ENCODE peak calls at places on chromosomes 13 and 19, in nine cellular contexts. One of them, this sample, is unnamed.
A peak's percentile ranks its signal among the peaks of the same experiment; 100 is the strongest.

GRCh38 chr19:46000497-46001246 is 5.4 kb downstream of the CCDC61 start:
- DNase-seq in OCI-LY7: peak; percentile 81
- DNase-seq in small intestine: peak; percentile 69
- DNase-seq in osteoblast: no peak
- DNase-seq in uterus: no peak
- DNase-seq in upper lobe of right lung: peak; percentile 83
- DNase-seq in heart left ventricle: peak; percentile 63
- DNase-seq in adrenal gland: peak; percentile 44
- DNase-seq in PC-3: no peak
- DNase-seq in this sample: peak; percentile 69

GRCh38 chr13:42396501-42396900 is 124.5 kb downstream of the AKAP11 start:
- DNase-seq in upper lobe of right lung: no peak
- DNase-seq in uterus: no peak
- DNase-seq in OCI-LY7: no peak
- DNase-seq in adrenal gland: no peak
- DNase-seq in osteoblast: peak; percentile 72
- DNase-seq in heart left ventricle: no peak
- DNase-seq in PC-3: peak; percentile 7
- DNase-seq in small intestine: no peak
- DNase-seq in this sample: no peak

GRCh38 chr13:93023929-93024328 is 202.7 kb upstream of the GPC6 start:
- DNase-seq in upper lobe of right lung: no peak
- DNase-seq in PC-3: no peak
- DNase-seq in uterus: no peak
- DNase-seq in adrenal gland: no peak
- DNase-seq in osteoblast: no peak
- DNase-seq in heart left ventricle: no peak
- DNase-seq in OCI-LY7: no peak
- DNase-seq in small intestine: no peak
- DNase-seq in this sample: no peak

GRCh38 chr19:44582581-44583265 is 30.6 kb upstream of the IGSF23 start:
- DNase-seq in PC-3: peak; percentile 37
- DNase-seq in upper lobe of right lung: peak; percentile 71
- DNase-seq in OCI-LY7: peak; percentile 6
- DNase-seq in adrenal gland: peak; percentile 46
- DNase-seq in uterus: no peak
- DNase-seq in heart left ventricle: no peak
- DNase-seq in osteoblast: no peak
- DNase-seq in small intestine: peak; percentile 39
- DNase-seq in this sample: peak; percentile 55

GRCh38 chr19:44647144-44647543 is 3.4 kb downstream of the PVR start:
- DNase-seq in small intestine: no peak
- DNase-seq in heart left ventricle: no peak
- DNase-seq in PC-3: no peak
- DNase-seq in uterus: no peak
- DNase-seq in upper lobe of right lung: no peak
- DNase-seq in OCI-LY7: no peak
- DNase-seq in adrenal gland: no peak
- DNase-seq in osteoblast: no peak
- DNase-seq in this sample: no peak

GRCh38 chr19:29378543-29379105 is 147.2 kb upstream of the VSTM2B start:
- DNase-seq in upper lobe of right lung: no peak
- DNase-seq in PC-3: no peak
- DNase-seq in OCI-LY7: no peak
- DNase-seq in uterus: no peak
- DNase-seq in small intestine: no peak
- DNase-seq in heart left ventricle: no peak
- DNase-seq in osteoblast: no peak
- DNase-seq in adrenal gland: no peak
- DNase-seq in this sample: no peak

GRCh38 chr13:21987793-21988192 is 316.9 kb downstream of the FGF9 start:
- DNase-seq in OCI-LY7: no peak
- DNase-seq in small intestine: no peak
- DNase-seq in uterus: no peak
- DNase-seq in upper lobe of right lung: no peak
- DNase-seq in adrenal gland: no peak
- DNase-seq in PC-3: no peak
- DNase-seq in heart left ventricle: no peak
- DNase-seq in osteoblast: no peak
- DNase-seq in this sample: no peak

GRCh38 chr19:4534836-4535658 is at the start of gene PLIN5:
- DNase-seq in heart left ventricle: peak; percentile 89
- DNase-seq in upper lobe of right lung: peak; percentile 93
- DNase-seq in OCI-LY7: peak; percentile 69
- DNase-seq in small intestine: peak; percentile 28
- DNase-seq in adrenal gland: peak; percentile 83
- DNase-seq in osteoblast: peak; percentile 96
- DNase-seq in PC-3: peak; percentile 83
- DNase-seq in uterus: peak; percentile 55
- DNase-seq in this sample: peak; percentile 84

GRCh38 chr13:49354719-49355118 is 89.1 kb downstream of the CAB39L start:
- DNase-seq in heart left ventricle: no peak
- DNase-seq in upper lobe of right lung: no peak
- DNase-seq in PC-3: no peak
- DNase-seq in uterus: no peak
- DNase-seq in adrenal gland: no peak
- DNase-seq in osteoblast: no peak
- DNase-seq in OCI-LY7: no peak
- DNase-seq in small intestine: no peak
- DNase-seq in this sample: no peak

GRCh38 chr19:18385675-18386542 is at the start of gene GDF15:
- DNase-seq in osteoblast: peak; percentile 94
- DNase-seq in PC-3: peak; percentile 50
- DNase-seq in small intestine: peak; percentile 92
- DNase-seq in adrenal gland: no peak
- DNase-seq in uterus: peak; percentile 56
- DNase-seq in upper lobe of right lung: peak; percentile 94
- DNase-seq in heart left ventricle: peak; percentile 76
- DNase-seq in OCI-LY7: peak; percentile 42
- DNase-seq in this sample: peak; percentile 96

GRCh38 chr19:12703056-12703455 is 6.6 kb upstream of the FBXW9 start:
- DNase-seq in small intestine: no peak
- DNase-seq in PC-3: peak; percentile 52
- DNase-seq in adrenal gland: no peak
- DNase-seq in osteoblast: peak; percentile 95
- DNase-seq in upper lobe of right lung: no peak
- DNase-seq in heart left ventricle: no peak
- DNase-seq in uterus: no peak
- DNase-seq in OCI-LY7: peak; percentile 83
- DNase-seq in this sample: no peak

GRCh38 chr13:114146173-114146572 is 13.8 kb upstream of the RASA3 start:
- DNase-seq in upper lobe of right lung: peak; percentile 51
- DNase-seq in small intestine: no peak
- DNase-seq in PC-3: no peak
- DNase-seq in uterus: no peak
- DNase-seq in OCI-LY7: no peak
- DNase-seq in adrenal gland: no peak
- DNase-seq in osteoblast: no peak
- DNase-seq in heart left ventricle: no peak
- DNase-seq in this sample: no peak

DNA sequence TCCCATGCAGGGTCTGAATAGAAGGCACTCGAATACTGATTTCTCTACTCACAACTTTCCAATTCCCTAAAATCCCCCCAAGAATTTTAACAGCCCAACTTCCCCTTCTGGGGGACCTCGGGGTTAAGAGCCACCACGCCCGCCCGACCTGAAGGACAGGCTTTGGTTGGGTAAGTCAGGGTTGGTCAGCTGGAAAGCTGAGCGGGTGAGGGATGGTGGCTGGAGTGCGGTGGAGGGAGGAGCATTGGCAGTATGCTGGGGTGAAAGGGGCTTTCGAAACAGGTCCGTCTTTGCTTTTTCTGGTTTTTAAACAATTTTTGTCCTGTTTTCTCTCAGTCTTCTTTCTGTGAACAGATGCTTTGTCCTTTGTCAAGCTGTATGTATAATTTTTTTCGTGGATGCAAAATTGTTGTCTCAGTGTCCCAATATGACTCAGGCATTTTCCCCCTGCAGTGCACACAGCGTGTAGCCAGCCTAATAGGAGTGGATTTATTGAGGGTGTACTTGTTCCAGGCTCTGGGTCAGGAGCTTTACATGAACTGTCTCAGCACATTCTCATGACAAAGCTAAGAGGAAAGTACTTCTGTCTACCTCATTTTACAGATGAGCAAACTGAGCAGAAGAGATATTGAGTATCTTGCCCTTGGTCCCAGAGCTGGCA is 50.9 kb downstream of the STK24 start:
- DNase-seq in PC-3: no peak
- DNase-seq in heart left ventricle: no peak
- DNase-seq in osteoblast: no peak
- DNase-seq in adrenal gland: no peak
- DNase-seq in OCI-LY7: no peak
- DNase-seq in upper lobe of right lung: peak; percentile 58
- DNase-seq in uterus: no peak
- DNase-seq in small intestine: no peak
- DNase-seq in this sample: no peak
- H3K27ac ChIP-seq in PC-3: no peak overlapping the region
- H3K27ac ChIP-seq in heart left ventricle: no peak overlapping the region
- H3K27ac ChIP-seq in osteoblast: no peak overlapping the region
- H3K27ac ChIP-seq in adrenal gland: no peak overlapping the region
- H3K27ac ChIP-seq in OCI-LY7: no peak overlapping the region
- H3K27ac ChIP-seq in upper lobe of right lung: no peak overlapping the region
- H3K27ac ChIP-seq in uterus: no peak overlapping the region
- H3K27ac ChIP-seq in small intestine: no peak overlapping the region
- H3K27ac ChIP-seq in this sample: no peak overlapping the region

DNA sequence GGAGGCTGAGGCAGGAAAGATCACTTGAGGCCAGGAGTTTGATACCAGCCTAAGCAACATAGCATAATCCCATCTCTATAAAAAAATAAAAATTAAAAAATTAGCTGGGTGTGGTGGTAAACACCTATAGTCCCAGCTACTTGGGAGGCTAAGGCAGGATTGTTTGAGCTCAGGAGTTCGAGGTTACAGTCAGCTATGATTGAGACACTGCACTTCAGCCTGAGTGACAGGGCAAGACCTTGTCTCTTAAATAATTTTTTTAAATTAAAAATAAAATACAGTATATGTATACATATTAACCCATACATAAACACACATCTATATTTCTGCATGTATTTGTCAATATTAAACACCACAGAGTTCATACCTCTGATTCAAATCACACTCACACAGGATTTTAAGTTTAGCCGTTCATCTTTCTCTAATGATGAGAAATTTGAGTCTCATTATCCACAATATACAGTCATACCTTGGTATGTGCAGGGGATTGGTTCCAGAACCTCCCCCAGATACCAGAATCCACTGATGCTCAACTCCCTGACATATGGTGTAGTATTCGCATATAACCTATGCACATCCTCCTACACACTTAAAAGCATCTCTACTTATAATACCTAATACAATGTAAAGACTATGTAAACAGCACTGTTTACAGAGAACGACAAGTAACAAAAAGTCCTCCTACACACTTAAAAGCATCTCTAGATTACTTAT is 44.7 kb downstream of the PSPC1 start:
- DNase-seq in heart left ventricle: no peak
- DNase-seq in adrenal gland: no peak
- DNase-seq in uterus: no peak
- DNase-seq in PC-3: no peak
- DNase-seq in upper lobe of right lung: no peak
- DNase-seq in OCI-LY7: no peak
- DNase-seq in osteoblast: no peak
- DNase-seq in small intestine: no peak
- DNase-seq in this sample: no peak
- H3K36me3 ChIP-seq in heart left ventricle: peaks cover 77% of the 10 kb centered on the region
- H3K36me3 ChIP-seq in adrenal gland: peaks cover 22% of the 10 kb centered on the region
- H3K36me3 ChIP-seq in uterus: no peaks in the 10 kb centered on the region
- H3K36me3 ChIP-seq in PC-3: peaks cover 61% of the 10 kb centered on the region
- H3K36me3 ChIP-seq in upper lobe of right lung: peaks cover 64% of the 10 kb centered on the region
- H3K36me3 ChIP-seq in OCI-LY7: peaks cover 93% of the 10 kb centered on the region
- H3K36me3 ChIP-seq in osteoblast: peaks cover 39% of the 10 kb centered on the region
- H3K36me3 ChIP-seq in small intestine: peaks cover 5% of the 10 kb centered on the region
- H3K36me3 ChIP-seq in this sample: no peaks in the 10 kb centered on the region

DNA sequence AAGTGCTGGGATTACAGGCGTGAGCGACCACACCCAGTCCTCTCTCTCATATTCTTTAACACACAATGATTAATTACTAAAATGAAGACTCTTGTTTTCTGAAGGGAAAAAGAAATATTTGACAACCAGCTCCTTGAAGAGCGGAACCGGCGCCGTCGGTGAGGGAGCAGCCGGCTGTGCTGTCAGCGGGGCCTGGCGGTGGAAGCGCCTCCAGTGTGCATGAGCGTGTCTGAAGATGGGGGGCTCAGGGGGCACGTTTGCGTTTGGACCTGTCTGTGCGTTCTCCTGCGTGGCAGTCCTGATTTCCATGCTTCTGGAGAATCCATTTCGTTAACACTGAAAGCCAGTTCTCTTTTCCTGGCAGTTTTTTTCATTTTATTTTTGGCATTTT is 7.3 kb upstream of the NDUFS7 start:
- DNase-seq in osteoblast: no peak
- DNase-seq in upper lobe of right lung: no peak
- DNase-seq in uterus: no peak
- DNase-seq in adrenal gland: no peak
- DNase-seq in heart left ventricle: no peak
- DNase-seq in small intestine: no peak
- DNase-seq in OCI-LY7: no peak
- DNase-seq in PC-3: no peak
- DNase-seq in this sample: no peak
- H3K4me1 ChIP-seq in osteoblast: no peaks in the 10 kb centered on the region
- H3K4me1 ChIP-seq in upper lobe of right lung: no peaks in the 10 kb centered on the region
- H3K4me1 ChIP-seq in uterus: no peaks in the 10 kb centered on the region
- H3K4me1 ChIP-seq in adrenal gland: peaks cover 23% of the 10 kb centered on the region
- H3K4me1 ChIP-seq in heart left ventricle: peaks cover 13% of the 10 kb centered on the region
- H3K4me1 ChIP-seq in small intestine: no peaks in the 10 kb centered on the region
- H3K4me1 ChIP-seq in OCI-LY7: no peaks in the 10 kb centered on the region
- H3K4me1 ChIP-seq in PC-3: no peaks in the 10 kb centered on the region
- H3K4me1 ChIP-seq in this sample: no peaks in the 10 kb centered on the region

GRCh38 chr19:35932291-35932936 is 3.8 kb upstream of the LRFN3 start:
- DNase-seq in uterus: no peak
- DNase-seq in small intestine: no peak
- DNase-seq in PC-3: peak; percentile 16
- DNase-seq in upper lobe of right lung: no peak
- DNase-seq in heart left ventricle: no peak
- DNase-seq in osteoblast: no peak
- DNase-seq in adrenal gland: no peak
- DNase-seq in OCI-LY7: no peak
- DNase-seq in this sample: no peak

GRCh38 chr19:35928507-35928906 is 7.7 kb upstream of the LRFN3 start:
- DNase-seq in upper lobe of right lung: no peak
- DNase-seq in uterus: no peak
- DNase-seq in heart left ventricle: no peak
- DNase-seq in adrenal gland: no peak
- DNase-seq in OCI-LY7: peak; percentile 20
- DNase-seq in PC-3: no peak
- DNase-seq in small intestine: no peak
- DNase-seq in osteoblast: peak; percentile 3
- DNase-seq in this sample: no peak

GRCh38 chr19:35935911-35936737 is at the start of gene LRFN3:
- DNase-seq in osteoblast: peak; percentile 97
- DNase-seq in adrenal gland: peak; percentile 71
- DNase-seq in small intestine: peak; percentile 79
- DNase-seq in OCI-LY7: peak; percentile 68
- DNase-seq in PC-3: peak; percentile 66
- DNase-seq in heart left ventricle: peak; percentile 86
- DNase-seq in upper lobe of right lung: peak; percentile 85
- DNase-seq in uterus: peak; percentile 78
- DNase-seq in this sample: peak; percentile 81

GRCh38 chr19:35931874-35932202 is 4.3 kb upstream of the LRFN3 start:
- DNase-seq in upper lobe of right lung: no peak
- DNase-seq in PC-3: no peak
- DNase-seq in osteoblast: no peak
- DNase-seq in adrenal gland: no peak
- DNase-seq in small intestine: no peak
- DNase-seq in heart left ventricle: no peak
- DNase-seq in OCI-LY7: no peak
- DNase-seq in uterus: no peak
- DNase-seq in this sample: no peak

GRCh38 chr19:35931161-35931873 is 4.9 kb upstream of the LRFN3 start:
- DNase-seq in PC-3: peak; percentile 98
- DNase-seq in upper lobe of right lung: peak; percentile 100
- DNase-seq in uterus: peak; percentile 99
- DNase-seq in osteoblast: peak; percentile 100
- DNase-seq in adrenal gland: peak; percentile 99
- DNase-seq in small intestine: peak; percentile 100
- DNase-seq in OCI-LY7: peak; percentile 100
- DNase-seq in heart left ventricle: peak; percentile 99
- DNase-seq in this sample: peak; percentile 100
- H3K27ac ChIP-seq in PC-3: no peak overlapping the region
- H3K27ac ChIP-seq in upper lobe of right lung: peak overlapping the region; percentile 63
- H3K27ac ChIP-seq in uterus: peak overlapping the region; percentile 70
- H3K27ac ChIP-seq in osteoblast: no peak overlapping the region
- H3K27ac ChIP-seq in adrenal gland: no peak overlapping the region
- H3K27ac ChIP-seq in small intestine: peak overlapping the region; percentile 54
- H3K27ac ChIP-seq in OCI-LY7: peak overlapping the region; percentile 61
- H3K27ac ChIP-seq in heart left ventricle: peak overlapping the region; percentile 71
- H3K27ac ChIP-seq in this sample: peak overlapping the region; percentile 83